ENCODE peak calls at places on chromosomes 16 and 17, in ten cellular contexts. One of them, this sample, is unnamed.

GRCh38 chr17:8005951-8006730 is 3.7 kb downstream of the GUCY2D start:
- DNase-seq in C1 segment of cervical spinal cord: no peak
- DNase-seq in EL: no peak
- DNase-seq in stimulated activated CD4-positive, alpha-beta T cell treated with anti-CD3 and anti-CD28 coated beads, Interleukin-2, amount 100 ng/mL, for 48 hours: no peak
- DNase-seq in posterior cingulate gyrus: no peak
- DNase-seq in fibroblast of the aortic adventitia: no peak
- DNase-seq in activated T-cell treated with anti-CD3 and anti-CD28 coated beads for 1 hour: no peak
- DNase-seq in upper lobe of right lung: peak
- DNase-seq in NCI-H774: no peak
- DNase-seq in NCI-H1436 treated with DMSO at 0.1 percent for 48 hours: no peak
- DNase-seq in this sample: no peak

GRCh38 chr16:72256398-72257048 is 84.6 kb upstream of the PMFBP1 start:
- DNase-seq in C1 segment of cervical spinal cord: no peak
- DNase-seq in EL: peak
- DNase-seq in stimulated activated CD4-positive, alpha-beta T cell treated with anti-CD3 and anti-CD28 coated beads, Interleukin-2, amount 100 ng/mL, for 48 hours: no peak
- DNase-seq in posterior cingulate gyrus: no peak
- DNase-seq in fibroblast of the aortic adventitia: peak
- DNase-seq in activated T-cell treated with anti-CD3 and anti-CD28 coated beads for 1 hour: no peak
- DNase-seq in upper lobe of right lung: no peak
- DNase-seq in NCI-H774: no peak
- DNase-seq in NCI-H1436 treated with DMSO at 0.1 percent for 48 hours: no peak
- DNase-seq in this sample: no peak

GRCh38 chr17:17205368-17206148 is 575 bp downstream of the PLD6 start:
- DNase-seq in C1 segment of cervical spinal cord: peak
- DNase-seq in EL: peak
- DNase-seq in stimulated activated CD4-positive, alpha-beta T cell treated with anti-CD3 and anti-CD28 coated beads, Interleukin-2, amount 100 ng/mL, for 48 hours: peak
- DNase-seq in posterior cingulate gyrus: peak
- DNase-seq in fibroblast of the aortic adventitia: peak
- DNase-seq in activated T-cell treated with anti-CD3 and anti-CD28 coated beads for 1 hour: peak
- DNase-seq in upper lobe of right lung: peak
- DNase-seq in NCI-H774: no peak
- DNase-seq in NCI-H1436 treated with DMSO at 0.1 percent for 48 hours: no peak
- DNase-seq in this sample: peak

GRCh38 chr16:30137897-30138296 is 14.9 kb upstream of the MAPK3 start:
- DNase-seq in C1 segment of cervical spinal cord: peak
- DNase-seq in EL: no peak
- DNase-seq in stimulated activated CD4-positive, alpha-beta T cell treated with anti-CD3 and anti-CD28 coated beads, Interleukin-2, amount 100 ng/mL, for 48 hours: no peak
- DNase-seq in posterior cingulate gyrus: peak
- DNase-seq in fibroblast of the aortic adventitia: no peak
- DNase-seq in activated T-cell treated with anti-CD3 and anti-CD28 coated beads for 1 hour: no peak
- DNase-seq in upper lobe of right lung: no peak
- DNase-seq in NCI-H774: no peak
- DNase-seq in NCI-H1436 treated with DMSO at 0.1 percent for 48 hours: no peak
- DNase-seq in this sample: no peak

GRCh38 chr17:36942031-36942599 is 4.8 kb downstream of the LHX1 start:
- DNase-seq in C1 segment of cervical spinal cord: no peak
- DNase-seq in EL: no peak
- DNase-seq in stimulated activated CD4-positive, alpha-beta T cell treated with anti-CD3 and anti-CD28 coated beads, Interleukin-2, amount 100 ng/mL, for 48 hours: no peak
- DNase-seq in posterior cingulate gyrus: no peak
- DNase-seq in fibroblast of the aortic adventitia: no peak
- DNase-seq in activated T-cell treated with anti-CD3 and anti-CD28 coated beads for 1 hour: no peak
- DNase-seq in upper lobe of right lung: no peak
- DNase-seq in NCI-H774: no peak
- DNase-seq in NCI-H1436 treated with DMSO at 0.1 percent for 48 hours: no peak
- DNase-seq in this sample: no peak

GRCh38 chr16:69049146-69049545 is 56.3 kb upstream of the HAS3 start:
- DNase-seq in C1 segment of cervical spinal cord: no peak
- DNase-seq in EL: peak
- DNase-seq in stimulated activated CD4-positive, alpha-beta T cell treated with anti-CD3 and anti-CD28 coated beads, Interleukin-2, amount 100 ng/mL, for 48 hours: no peak
- DNase-seq in posterior cingulate gyrus: no peak
- DNase-seq in fibroblast of the aortic adventitia: peak
- DNase-seq in activated T-cell treated with anti-CD3 and anti-CD28 coated beads for 1 hour: no peak
- DNase-seq in upper lobe of right lung: no peak
- DNase-seq in NCI-H774: no peak
- DNase-seq in NCI-H1436 treated with DMSO at 0.1 percent for 48 hours: no peak
- DNase-seq in this sample: no peak

GRCh38 chr16:8936421-8936820 is 27.3 kb downstream of the USP7 start:
- DNase-seq in C1 segment of cervical spinal cord: no peak
- DNase-seq in EL: peak
- DNase-seq in stimulated activated CD4-positive, alpha-beta T cell treated with anti-CD3 and anti-CD28 coated beads, Interleukin-2, amount 100 ng/mL, for 48 hours: peak
- DNase-seq in posterior cingulate gyrus: peak
- DNase-seq in fibroblast of the aortic adventitia: peak
- DNase-seq in activated T-cell treated with anti-CD3 and anti-CD28 coated beads for 1 hour: peak
- DNase-seq in upper lobe of right lung: no peak
- DNase-seq in NCI-H774: no peak
- DNase-seq in NCI-H1436 treated with DMSO at 0.1 percent for 48 hours: no peak
- DNase-seq in this sample: peak

GRCh38 chr17:9271989-9272388 is 250.7 kb downstream of the NTN1 start:
- DNase-seq in C1 segment of cervical spinal cord: peak
- DNase-seq in EL: no peak
- DNase-seq in stimulated activated CD4-positive, alpha-beta T cell treated with anti-CD3 and anti-CD28 coated beads, Interleukin-2, amount 100 ng/mL, for 48 hours: no peak
- DNase-seq in posterior cingulate gyrus: peak
- DNase-seq in fibroblast of the aortic adventitia: no peak
- DNase-seq in activated T-cell treated with anti-CD3 and anti-CD28 coated beads for 1 hour: no peak
- DNase-seq in upper lobe of right lung: no peak
- DNase-seq in NCI-H774: no peak
- DNase-seq in NCI-H1436 treated with DMSO at 0.1 percent for 48 hours: no peak
- DNase-seq in this sample: no peak

GRCh38 chr17:8695241-8695640 is 49.4 kb downstream of the CCDC42 start:
- DNase-seq in C1 segment of cervical spinal cord: no peak
- DNase-seq in EL: no peak
- DNase-seq in stimulated activated CD4-positive, alpha-beta T cell treated with anti-CD3 and anti-CD28 coated beads, Interleukin-2, amount 100 ng/mL, for 48 hours: no peak
- DNase-seq in posterior cingulate gyrus: no peak
- DNase-seq in fibroblast of the aortic adventitia: peak
- DNase-seq in activated T-cell treated with anti-CD3 and anti-CD28 coated beads for 1 hour: no peak
- DNase-seq in upper lobe of right lung: no peak
- DNase-seq in NCI-H774: no peak
- DNase-seq in NCI-H1436 treated with DMSO at 0.1 percent for 48 hours: no peak
- DNase-seq in this sample: no peak

This sample was measured in T-helper 22 cell.